ENCODE peak calls at places on chromosomes 13 and 19, in nine cellular contexts. One of them, this sample, is unnamed.

GRCh38 chr13:34640931-34641330 is 301.1 kb upstream of the NBEA start:
- DNase-seq in stimulated activated CD8-positive, alpha-beta memory T cell treated with anti-CD3 and anti-CD28 coated beads, Interleukin-7, amount 100 ng/mL, for 48 hours: no peak
- DNase-seq in colonic mucosa: no peak
- DNase-seq in C1 segment of cervical spinal cord: no peak
- DNase-seq in NCI-H1048: no peak
- DNase-seq in HEK293T: no peak
- DNase-seq in B cell: no peak
- DNase-seq in naive thymus-derived CD8-positive, alpha-beta T cell: no peak
- DNase-seq in CD8-positive, alpha-beta memory T cell: no peak
- DNase-seq in this sample: no peak

GRCh38 chr13:97879646-97880297 is 73.7 kb upstream of the IPO5 start:
- DNase-seq in stimulated activated CD8-positive, alpha-beta memory T cell treated with anti-CD3 and anti-CD28 coated beads, Interleukin-7, amount 100 ng/mL, for 48 hours: no peak
- DNase-seq in colonic mucosa: no peak
- DNase-seq in C1 segment of cervical spinal cord: no peak
- DNase-seq in NCI-H1048: no peak
- DNase-seq in HEK293T: no peak
- DNase-seq in B cell: no peak
- DNase-seq in naive thymus-derived CD8-positive, alpha-beta T cell: no peak
- DNase-seq in CD8-positive, alpha-beta memory T cell: no peak
- DNase-seq in this sample: peak; percentile 84

GRCh38 chr19:8336665-8337064 is 6.4 kb downstream of the KANK3 start:
- DNase-seq in stimulated activated CD8-positive, alpha-beta memory T cell treated with anti-CD3 and anti-CD28 coated beads, Interleukin-7, amount 100 ng/mL, for 48 hours: no peak
- DNase-seq in colonic mucosa: no peak
- DNase-seq in C1 segment of cervical spinal cord: no peak
- DNase-seq in NCI-H1048: no peak
- DNase-seq in HEK293T: no peak
- DNase-seq in B cell: no peak
- DNase-seq in naive thymus-derived CD8-positive, alpha-beta T cell: no peak
- DNase-seq in CD8-positive, alpha-beta memory T cell: no peak
- DNase-seq in this sample: no peak

GRCh38 chr19:7926021-7926726 is at the start of gene CTXN1:
- DNase-seq in stimulated activated CD8-positive, alpha-beta memory T cell treated with anti-CD3 and anti-CD28 coated beads, Interleukin-7, amount 100 ng/mL, for 48 hours: peak; percentile 65
- DNase-seq in colonic mucosa: peak; percentile 83
- DNase-seq in C1 segment of cervical spinal cord: peak; percentile 20
- DNase-seq in NCI-H1048: peak; percentile 12
- DNase-seq in HEK293T: peak; percentile 89
- DNase-seq in B cell: peak; percentile 96
- DNase-seq in naive thymus-derived CD8-positive, alpha-beta T cell: peak; percentile 86
- DNase-seq in CD8-positive, alpha-beta memory T cell: peak; percentile 72
- DNase-seq in this sample: no peak

GRCh38 chr13:21435710-21436151 is 23.4 kb downstream of the ZDHHC20 start:
- DNase-seq in stimulated activated CD8-positive, alpha-beta memory T cell treated with anti-CD3 and anti-CD28 coated beads, Interleukin-7, amount 100 ng/mL, for 48 hours: peak; percentile 23
- DNase-seq in colonic mucosa: peak; percentile 64
- DNase-seq in C1 segment of cervical spinal cord: peak; percentile 38
- DNase-seq in NCI-H1048: no peak
- DNase-seq in HEK293T: no peak
- DNase-seq in B cell: peak; percentile 47
- DNase-seq in naive thymus-derived CD8-positive, alpha-beta T cell: no peak
- DNase-seq in CD8-positive, alpha-beta memory T cell: no peak
- DNase-seq in this sample: no peak

GRCh38 chr13:85806553-85807175 is 7.4 kb upstream of the SLITRK6 start:
- DNase-seq in stimulated activated CD8-positive, alpha-beta memory T cell treated with anti-CD3 and anti-CD28 coated beads, Interleukin-7, amount 100 ng/mL, for 48 hours: no peak
- DNase-seq in colonic mucosa: no peak
- DNase-seq in C1 segment of cervical spinal cord: no peak
- DNase-seq in NCI-H1048: no peak
- DNase-seq in HEK293T: peak; percentile 48
- DNase-seq in B cell: no peak
- DNase-seq in naive thymus-derived CD8-positive, alpha-beta T cell: no peak
- DNase-seq in CD8-positive, alpha-beta memory T cell: no peak
- DNase-seq in this sample: peak; percentile 92

GRCh38 chr13:80386001-80386400 is 45.1 kb upstream of the SPRY2 start:
- DNase-seq in stimulated activated CD8-positive, alpha-beta memory T cell treated with anti-CD3 and anti-CD28 coated beads, Interleukin-7, amount 100 ng/mL, for 48 hours: no peak
- DNase-seq in colonic mucosa: no peak
- DNase-seq in C1 segment of cervical spinal cord: no peak
- DNase-seq in NCI-H1048: no peak
- DNase-seq in HEK293T: no peak
- DNase-seq in B cell: no peak
- DNase-seq in naive thymus-derived CD8-positive, alpha-beta T cell: no peak
- DNase-seq in CD8-positive, alpha-beta memory T cell: no peak
- DNase-seq in this sample: no peak

GRCh38 chr19:5536337-5536894 is 31.3 kb downstream of the TINCR start:
- DNase-seq in stimulated activated CD8-positive, alpha-beta memory T cell treated with anti-CD3 and anti-CD28 coated beads, Interleukin-7, amount 100 ng/mL, for 48 hours: no peak
- DNase-seq in colonic mucosa: no peak
- DNase-seq in C1 segment of cervical spinal cord: peak; percentile 17
- DNase-seq in NCI-H1048: no peak
- DNase-seq in HEK293T: peak; percentile 80
- DNase-seq in B cell: no peak
- DNase-seq in naive thymus-derived CD8-positive, alpha-beta T cell: no peak
- DNase-seq in CD8-positive, alpha-beta memory T cell: no peak
- DNase-seq in this sample: no peak

GRCh38 chr13:77544365-77544764 is 8.9 kb downstream of the SCEL start:
- DNase-seq in stimulated activated CD8-positive, alpha-beta memory T cell treated with anti-CD3 and anti-CD28 coated beads, Interleukin-7, amount 100 ng/mL, for 48 hours: no peak
- DNase-seq in colonic mucosa: peak; percentile 19
- DNase-seq in C1 segment of cervical spinal cord: peak; percentile 14
- DNase-seq in NCI-H1048: no peak
- DNase-seq in HEK293T: no peak
- DNase-seq in B cell: no peak
- DNase-seq in naive thymus-derived CD8-positive, alpha-beta T cell: no peak
- DNase-seq in CD8-positive, alpha-beta memory T cell: no peak
- DNase-seq in this sample: no peak

GRCh38 chr13:113960276-113960948 is 13.5 kb downstream of the C13orf46 start:
- DNase-seq in stimulated activated CD8-positive, alpha-beta memory T cell treated with anti-CD3 and anti-CD28 coated beads, Interleukin-7, amount 100 ng/mL, for 48 hours: no peak
- DNase-seq in colonic mucosa: no peak
- DNase-seq in C1 segment of cervical spinal cord: no peak
- DNase-seq in NCI-H1048: no peak
- DNase-seq in HEK293T: no peak
- DNase-seq in B cell: no peak
- DNase-seq in naive thymus-derived CD8-positive, alpha-beta T cell: no peak
- DNase-seq in CD8-positive, alpha-beta memory T cell: no peak
- DNase-seq in this sample: no peak

GRCh38 chr19:861756-862528 is 2.5 kb downstream of the CFD start:
- DNase-seq in stimulated activated CD8-positive, alpha-beta memory T cell treated with anti-CD3 and anti-CD28 coated beads, Interleukin-7, amount 100 ng/mL, for 48 hours: peak; percentile 21
- DNase-seq in colonic mucosa: peak; percentile 76
- DNase-seq in C1 segment of cervical spinal cord: no peak
- DNase-seq in NCI-H1048: peak; percentile 46
- DNase-seq in HEK293T: peak; percentile 87
- DNase-seq in B cell: peak; percentile 85
- DNase-seq in naive thymus-derived CD8-positive, alpha-beta T cell: peak; percentile 73
- DNase-seq in CD8-positive, alpha-beta memory T cell: peak; percentile 54
- DNase-seq in this sample: no peak

This sample was measured in SK-N-MC.